ENCODE peak calls at places on chromosomes 2 and 18, in seven cellular contexts. Y is Caco-2, L is bronchial epithelial cell, A is cardiac fibroblast, B is body of pancreas, R is lower leg skin, U is EL. H is an unnamed sample.
A peak's percentile ranks its signal among the peaks of the same experiment; 100 is the strongest.

GRCh38 chr2:31234690-31235503 is 945 bp downstream of the EHD3 start:
- DNase-seq in R (peak; percentile 68), U (no peak), A (no peak), L (no peak), Y (no peak), B (no peak), H (no peak)

GRCh38 chr2:217077841-217078407 is 218.1 kb upstream of the TNP1 start:
- DNase-seq in R (peak; percentile 12), B (no peak), A (peak; percentile 56), Y (no peak), U (peak; percentile 33), L (peak; percentile 27), H (no peak)

GRCh38 chr2:192498747-192499146 is 304.0 kb upstream of the TMEFF2 start:
- DNase-seq in R (no peak), B (no peak), L (no peak), U (no peak), Y (no peak), A (no peak), H (no peak)

GRCh38 chr18:37501136-37501535 is 64.5 kb downstream of the CELF4 start:
- DNase-seq in Y (no peak), R (no peak), B (no peak), L (peak; percentile 46), A (no peak), U (no peak), H (no peak)

GRCh38 chr2:224369028-224369632 is 32.8 kb downstream of the FAM124B start:
- DNase-seq in A (peak; percentile 73), L (peak; percentile 47), R (no peak), B (no peak), Y (no peak), U (peak; percentile 47), H (peak; percentile 24)

GRCh38 chr2:188919824-188920223 is 54.3 kb upstream of the COL3A1 start:
- DNase-seq in L (no peak), U (no peak), B (no peak), A (no peak), R (no peak), Y (no peak), H (no peak)

GRCh38 chr2:196275646-196276352 is 104.4 kb upstream of the STK17B start:
- DNase-seq in Y (peak; percentile 79), R (no peak), A (peak; percentile 77), L (no peak), U (peak; percentile 62), B (no peak), H (no peak)

GRCh38 chr18:74689251-74689650 is 91.6 kb downstream of the ZNF407 start:
- DNase-seq in L (no peak), B (no peak), U (peak; percentile 57), Y (no peak), A (peak; percentile 76), R (no peak), H (no peak)